ENCODE peak calls at places on chromosomes 3 and 15, in seven cellular contexts. K is body of pancreas, H is WERI-Rb-1, L is mammary epithelial cell, O is mesothelial cell of epicardium, A is GM12864, F is esophagus squamous epithelium. Z is an unnamed sample.

GRCh38 chr3:58345457-58345856 is 12.8 kb downstream of the PXK start:
- DNase-seq in K (no peak), H (no peak), L (no peak), O (no peak), A (no peak), F (no peak), Z (no peak)

GRCh38 chr3:173986861-173987410 is 589.4 kb downstream of the NLGN1 start:
- DNase-seq in K (no peak), H (no peak), L (no peak), O (no peak), A (no peak), F (no peak), Z (no peak)

GRCh38 chr3:159947220-159947619 is 41.4 kb upstream of the IL12A start:
- DNase-seq in K (no peak), H (no peak), L (peak), O (no peak), A (no peak), F (no peak), Z (no peak)

GRCh38 chr3:101169516-101169915 is 150.9 kb downstream of the IMPG2 start:
- DNase-seq in K (no peak), H (no peak), L (no peak), O (no peak), A (no peak), F (no peak), Z (no peak)

GRCh38 chr3:16464499-16465150 is 48.9 kb downstream of the RFTN1 start:
- DNase-seq in K (no peak), H (no peak), L (no peak), O (no peak), A (no peak), F (no peak), Z (no peak)

GRCh38 chr3:12229144-12229871 is 59.6 kb upstream of the PPARG start:
- DNase-seq in K (no peak), H (no peak), L (peak), O (no peak), A (no peak), F (no peak), Z (no peak)

GRCh38 chr15:39361497-39361896 is 219.4 kb upstream of the THBS1 start:
- DNase-seq in K (no peak), H (no peak), L (no peak), O (no peak), A (no peak), F (no peak), Z (no peak)

GRCh38 chr3:170814822-170815221 is 55.2 kb downstream of the RPL22L1 start:
- DNase-seq in K (no peak), H (no peak), L (no peak), O (no peak), A (no peak), F (no peak), Z (no peak)

GRCh38 chr15:90994059-90994416 is 297 bp downstream of the PRC1 start:
- DNase-seq in K (peak), H (no peak), L (peak), O (no peak), A (no peak), F (no peak), Z (no peak)

GRCh38 chr3:127822836-127823589 is 698 bp upstream of the MGLL start:
- DNase-seq in K (peak), H (peak), L (peak), O (peak), A (no peak), F (no peak), Z (no peak)

GRCh38 chr15:25711164-25711563 is 152.0 kb downstream of the ATP10A start:
- DNase-seq in K (no peak), H (no peak), L (no peak), O (no peak), A (no peak), F (no peak), Z (no peak)

GRCh38 chr3:106728315-106728821 is 648.9 kb upstream of the CCDC54 start:
- DNase-seq in K (no peak), H (no peak), L (peak), O (no peak), A (no peak), F (no peak), Z (no peak)

GRCh38 chr3:113211370-113212154 is at the start of gene BOC:
- DNase-seq in K (peak), H (peak), L (peak), O (peak), A (no peak), F (no peak), Z (no peak)

GRCh38 chr15:95284933-95285401 is 1045.5 kb upstream of the NR2F2 start:
- DNase-seq in K (no peak), H (no peak), L (no peak), O (no peak), A (no peak), F (no peak), Z (no peak)

GRCh38 chr15:73941044-73941443 is 14.8 kb downstream of the LOXL1 start:
- DNase-seq in K (no peak), H (no peak), L (no peak), O (no peak), A (no peak), F (no peak), Z (no peak)

GRCh38 chr3:113747719-113748046 is 848 bp downstream of the ATP6V1A start:
- DNase-seq in K (no peak), H (no peak), L (peak), O (no peak), A (no peak), F (no peak), Z (no peak)

GRCh38 chr3:170128259-170128976 is 53.1 kb downstream of the PHC3 start:
- DNase-seq in K (no peak), H (no peak), L (no peak), O (no peak), A (peak), F (no peak), Z (no peak)

GRCh38 chr15:51579012-51579411 is 43.6 kb downstream of the DMXL2 start:
- DNase-seq in K (no peak), H (no peak), L (no peak), O (no peak), A (no peak), F (no peak), Z (no peak)

GRCh38 chr3:125116311-125117069 is 60.7 kb upstream of the HEG1 start:
- DNase-seq in K (peak), H (no peak), L (peak), O (no peak), A (no peak), F (no peak), Z (no peak)

GRCh38 chr3:135516143-135516542 is 449.4 kb upstream of the PPP2R3A start:
- DNase-seq in K (no peak), H (peak), L (no peak), O (no peak), A (no peak), F (no peak), Z (no peak)

GRCh38 chr3:33360136-33360825 is 79.9 kb downstream of the UBP1 start:
- DNase-seq in K (no peak), H (no peak), L (peak), O (no peak), A (no peak), F (no peak), Z (no peak)

GRCh38 chr15:81760686-81761085 is 285.1 kb downstream of the MEX3B start:
- DNase-seq in K (no peak), H (no peak), L (no peak), O (no peak), A (no peak), F (no peak), Z (no peak)

GRCh38 chr3:109563149-109563548 is 225.8 kb upstream of the DPPA4 start:
- DNase-seq in K (no peak), H (no peak), L (no peak), O (no peak), A (no peak), F (no peak), Z (no peak)

GRCh38 chr3:121651684-121652083 is 9.0 kb downstream of the HCLS1 start:
- DNase-seq in K (no peak), H (no peak), L (no peak), O (no peak), A (no peak), F (no peak), Z (no peak)

GRCh38 chr3:133833880-133834620 is 28.4 kb downstream of the SRPRB start:
- DNase-seq in K (no peak), H (peak), L (no peak), O (no peak), A (no peak), F (no peak), Z (peak)

GRCh38 chr3:55819005-55819404 is 331.9 kb upstream of the WNT5A start:
- DNase-seq in K (no peak), H (no peak), L (no peak), O (no peak), A (no peak), F (no peak), Z (no peak)

DNA sequence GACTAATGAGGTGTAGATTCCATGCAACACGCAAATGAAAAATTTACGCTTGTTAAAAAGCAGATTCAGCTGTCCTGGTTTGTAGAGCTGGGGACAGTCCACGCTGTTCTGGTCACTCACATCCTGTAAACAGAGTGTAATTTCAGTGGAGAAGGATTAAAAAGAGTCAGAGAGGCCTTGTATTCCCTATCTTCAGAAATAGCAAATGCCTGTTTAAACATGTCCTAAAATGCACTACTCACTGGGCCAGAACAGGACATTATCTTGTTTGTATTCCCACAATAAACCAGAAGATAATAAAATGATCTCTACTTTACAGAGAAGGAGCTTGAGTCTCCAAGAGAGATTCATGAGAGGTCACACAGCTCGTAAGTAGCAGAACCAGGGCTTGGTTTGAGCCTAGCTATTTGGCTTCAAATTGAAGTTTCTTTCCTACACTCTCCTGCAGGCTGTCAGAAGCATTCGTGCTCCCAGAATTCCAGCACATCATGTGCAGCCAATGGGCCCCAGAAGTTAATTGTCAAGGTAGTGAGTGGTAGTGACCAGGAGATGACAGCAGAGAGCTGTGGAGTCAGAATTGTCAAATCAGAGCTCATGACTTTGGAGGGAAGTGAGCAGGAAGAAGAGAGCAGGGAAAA is 242.5 kb downstream of the ATP8B4 start:
- DNase-seq in K (peak), H (peak), L (peak), O (no peak), A (no peak), F (no peak), Z (no peak)
- TF ChIP-seq CTCF in K (peak), H (peak), L (peak), O (no peak), A (peak), F (no peak), Z (peak)

GRCh38 chr15:66932634-66933024 is 132.8 kb upstream of the SMAD3 start:
- DNase-seq in K (no peak), H (no peak), L (no peak), O (no peak), A (no peak), F (no peak), Z (no peak)
- TF ChIP-seq CTCF in K (no peak), H (no peak), L (no peak), O (no peak), A (no peak), F (no peak), Z (no peak)

GRCh38 chr3:149114458-149114857 is 15.0 kb upstream of the HPS3 start:
- DNase-seq in K (no peak), H (no peak), L (no peak), O (no peak), A (no peak), F (no peak), Z (no peak)

GRCh38 chr3:149122716-149123578 is 6.5 kb upstream of the HPS3 start:
- DNase-seq in K (no peak), H (no peak), L (no peak), O (no peak), A (no peak), F (no peak), Z (no peak)

GRCh38 chr3:149115114-149115513 is 14.3 kb upstream of the HPS3 start:
- DNase-seq in K (no peak), H (no peak), L (no peak), O (no peak), A (no peak), F (no peak), Z (no peak)

GRCh38 chr3:149120051-149120972 is 9.1 kb upstream of the HPS3 start:
- DNase-seq in K (no peak), H (no peak), L (peak), O (no peak), A (peak), F (no peak), Z (no peak)
- TF ChIP-seq CTCF in K (peak), H (peak), L (peak), O (peak), A (peak), F (peak), Z (peak)

DNA sequence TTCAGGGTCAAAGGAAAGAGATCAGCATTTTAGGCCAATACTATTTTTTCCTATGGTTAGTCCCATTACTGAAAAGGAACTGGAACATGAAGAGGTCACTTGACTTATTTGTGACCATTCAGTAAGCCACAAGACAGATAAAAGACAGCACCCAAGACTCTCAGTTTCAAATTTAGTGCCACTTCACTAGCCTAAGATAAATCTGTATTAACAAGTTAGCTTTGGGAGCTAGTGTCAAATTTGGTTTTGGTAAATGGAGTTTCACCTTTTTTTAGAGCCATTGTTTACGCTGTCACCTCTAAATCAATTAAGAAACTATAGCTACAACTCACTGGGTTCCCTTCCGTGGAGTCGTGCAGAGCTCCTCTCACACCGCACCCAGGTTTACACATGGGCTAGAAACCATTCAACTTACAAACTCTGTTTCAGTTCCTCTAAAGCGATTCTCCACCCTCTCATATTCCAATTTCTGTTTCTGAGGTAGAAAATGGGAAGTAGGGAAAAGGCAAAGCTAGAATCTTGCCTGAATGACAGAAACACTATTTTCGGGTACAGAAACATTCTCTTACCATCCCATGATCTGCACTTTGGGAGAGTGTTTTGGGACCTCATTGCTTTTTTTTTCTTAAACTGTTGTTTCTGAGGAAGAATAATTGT is 14.3 kb downstream of the CCDC32 start:
- DNase-seq in K (no peak), H (no peak), L (no peak), O (no peak), A (peak), F (no peak), Z (no peak)
- TF ChIP-seq CTCF in K (no peak), H (no peak), L (no peak), O (no peak), A (no peak), F (no peak), Z (no peak)

GRCh38 chr3:69833591-69833990 is 94.3 kb downstream of the MITF start:
- DNase-seq in K (no peak), H (no peak), L (no peak), O (no peak), A (no peak), F (no peak), Z (no peak)
- TF ChIP-seq CTCF in K (no peak), H (no peak), L (no peak), O (no peak), A (no peak), F (no peak), Z (no peak)

GRCh38 chr3:119677641-119677934 is 382 bp upstream of the COX17 start:
- DNase-seq in K (no peak), H (no peak), L (no peak), O (no peak), A (no peak), F (no peak), Z (no peak)
- TF ChIP-seq CTCF in K (no peak), H (no peak), L (no peak), O (no peak), A (no peak), F (no peak), Z (no peak)

GRCh38 chr3:10992946-10993728 is 589 bp downstream of the SLC6A1 start:
- DNase-seq in K (no peak), H (no peak), L (no peak), O (no peak), A (no peak), F (no peak), Z (no peak)

GRCh38 chr3:10993729-10994065 is 1.1 kb downstream of the SLC6A1 start:
- DNase-seq in K (no peak), H (no peak), L (no peak), O (no peak), A (no peak), F (no peak), Z (no peak)

GRCh38 chr3:10994311-10994710 is 1.8 kb downstream of the SLC6A1 start:
- DNase-seq in K (no peak), H (no peak), L (no peak), O (no peak), A (no peak), F (no peak), Z (no peak)

GRCh38 chr3:10988991-10989484 is 3.5 kb upstream of the SLC6A1 start:
- DNase-seq in K (no peak), H (no peak), L (no peak), O (no peak), A (no peak), F (no peak), Z (no peak)

DNA sequence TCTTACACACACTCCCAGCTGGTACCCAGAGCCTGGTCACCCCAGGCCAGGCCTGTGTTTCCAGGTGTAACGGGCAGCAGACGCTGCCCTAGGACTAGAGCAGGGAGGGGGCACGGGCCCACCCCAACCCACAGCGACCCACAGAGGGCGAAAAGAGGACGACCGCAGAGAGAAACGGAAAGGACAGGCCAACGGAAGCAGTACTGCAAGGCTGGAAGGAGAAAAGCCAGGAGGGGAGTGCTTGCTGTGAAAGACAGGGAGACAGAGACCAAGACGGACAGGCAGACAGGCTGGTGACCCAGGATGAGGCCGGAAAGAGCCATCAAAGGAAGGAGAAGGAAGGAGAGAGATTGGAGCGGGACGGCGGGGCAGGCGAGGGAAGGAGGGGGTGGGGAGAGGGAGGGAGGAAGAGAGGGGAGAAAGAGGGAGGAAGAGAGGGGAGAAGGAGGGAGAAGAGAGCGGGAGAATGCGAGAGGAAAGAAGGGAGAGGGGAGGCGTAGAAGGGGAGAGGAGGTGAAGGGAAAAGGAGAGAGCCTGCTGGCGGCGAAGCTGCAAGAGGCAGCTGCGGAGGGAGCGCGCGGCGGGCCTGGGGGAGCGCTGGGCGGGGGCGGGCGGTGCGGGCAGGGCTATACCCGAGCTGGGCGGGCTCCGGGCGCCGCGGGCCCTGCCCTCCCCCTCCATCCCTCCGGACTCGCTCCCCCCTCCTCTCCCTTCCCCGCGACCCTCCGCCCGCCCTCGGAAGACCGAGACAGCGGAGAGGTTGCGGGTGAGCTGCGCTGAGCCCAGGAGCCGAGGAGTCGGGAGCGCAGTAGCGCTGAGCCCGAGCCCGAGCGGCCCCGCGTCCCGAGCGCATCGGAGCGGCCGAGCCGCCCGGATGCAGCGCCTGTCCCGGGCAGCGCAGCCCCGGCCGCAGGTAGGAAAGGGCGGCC is at the start of gene SLC6A1:
- DNase-seq in K (no peak), H (peak), L (no peak), O (no peak), A (no peak), F (no peak), Z (no peak)
- TF ChIP-seq CTCF in K (no peak), H (peak), L (no peak), O (no peak), A (no peak), F (no peak), Z (peak)

DNA sequence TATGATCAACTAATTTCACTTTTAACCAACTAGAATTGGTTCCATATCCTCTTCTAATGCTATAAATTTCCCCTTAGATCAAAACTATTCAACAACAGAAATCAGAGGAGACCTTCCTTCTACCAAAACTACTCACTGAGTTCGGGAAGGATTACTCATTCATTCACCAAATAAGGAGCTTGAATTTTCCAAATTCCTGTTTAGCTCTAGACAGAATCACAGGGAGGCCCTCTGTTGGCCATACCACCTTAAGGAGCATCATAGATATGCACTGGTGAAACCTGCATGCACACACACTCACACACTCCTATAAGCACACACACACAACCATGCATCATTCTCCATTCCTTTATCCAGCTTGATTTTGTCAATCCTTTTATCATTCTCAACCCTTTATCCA is 49.0 kb downstream of the SUCLG2 start:
- DNase-seq in K (no peak), H (no peak), L (peak), O (no peak), A (no peak), F (no peak), Z (no peak)
- TF ChIP-seq CTCF in K (no peak), H (no peak), L (peak), O (no peak), A (no peak), F (no peak), Z (no peak)

GRCh38 chr3:166367947-166368533 is 530.8 kb upstream of the BCHE start:
- DNase-seq in K (no peak), H (no peak), L (no peak), O (no peak), A (no peak), F (no peak), Z (no peak)

DNA sequence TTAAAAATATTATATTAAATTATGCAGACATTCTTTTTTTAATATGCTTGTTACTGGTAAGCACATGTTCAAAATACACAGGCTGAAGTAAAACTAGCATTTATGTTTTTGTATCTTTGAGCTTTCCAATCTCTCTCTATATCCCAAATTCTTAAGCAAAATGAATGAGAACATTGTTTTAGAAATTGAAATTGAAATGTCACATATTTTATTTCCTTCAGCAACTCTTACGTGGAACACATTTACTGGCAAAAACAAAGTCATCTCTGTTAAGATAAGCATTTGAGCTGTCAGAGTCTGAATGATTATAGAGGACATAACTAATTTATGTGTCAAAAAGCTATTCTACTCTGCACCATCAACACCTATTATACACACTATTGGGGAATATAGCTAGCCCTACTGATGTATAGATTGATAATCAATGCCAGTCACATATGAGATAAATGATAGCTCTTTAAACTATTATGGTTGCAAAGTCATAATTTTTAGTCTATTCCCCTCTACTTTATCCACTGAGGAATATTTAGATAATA is 535.4 kb upstream of the BCHE start:
- DNase-seq in K (no peak), H (no peak), L (no peak), O (no peak), A (no peak), F (no peak), Z (no peak)
- TF ChIP-seq CTCF in K (no peak), H (no peak), L (no peak), O (no peak), A (no peak), F (no peak), Z (no peak)

GRCh38 chr15:40382580-40383456 is at the start of gene KNSTRN:
- DNase-seq in K (peak), H (peak), L (peak), O (peak), A (peak), F (peak), Z (peak)
- TF ChIP-seq CTCF in K (no peak), H (no peak), L (no peak), O (no peak), A (no peak), F (no peak), Z (no peak)